ENCODE peak calls at places on chromosome 12, in four cellular contexts. V is NCI-H510A treated with DMSO at 0.1 percent for 48 hours, L is bronchial epithelial cell, F is glutamatergic neuron. D is an unnamed sample.

GRCh38 chr12:5217936-5218335 is 174.3 kb downstream of the KCNA5 start:
- DNase-seq in V (no peak), L (no peak), F (no peak), D (no peak)

GRCh38 chr12:77577756-77578155 is 252.9 kb upstream of the NAV3 start:
- DNase-seq in V (no peak), L (no peak), F (no peak), D (no peak)

GRCh38 chr12:77893918-77894317 is 63.2 kb downstream of the NAV3 start:
- DNase-seq in V (no peak), L (peak), F (no peak), D (no peak)

GRCh38 chr12:108598553-108599250 is 818 bp upstream of the TMEM119 start:
- DNase-seq in V (no peak), L (no peak), F (no peak), D (no peak)

GRCh38 chr12:10722905-10723866 is at the start of gene YBX3:
- DNase-seq in V (peak), L (peak), F (peak), D (no peak)

GRCh38 chr12:108907861-108908302 is 28.0 kb downstream of the DAO start:
- DNase-seq in V (no peak), L (peak), F (no peak), D (no peak)

GRCh38 chr12:28958553-28959195 is 190.4 kb upstream of the FAR2 start:
- DNase-seq in V (no peak), L (peak), F (no peak), D (no peak)

GRCh38 chr12:4771960-4772566 is 51.9 kb downstream of the GALNT8 start:
- DNase-seq in V (no peak), L (no peak), F (no peak), D (no peak)

GRCh38 chr12:54294152-54294913 is 6.5 kb downstream of the NFE2 start:
- DNase-seq in V (peak), L (no peak), F (peak), D (peak)

GRCh38 chr12:24760162-24760561 is 188.7 kb downstream of the BCAT1 start:
- DNase-seq in V (no peak), L (no peak), F (no peak), D (no peak)

GRCh38 chr12:110639336-110640178 is 25.6 kb downstream of the TCTN1 start:
- DNase-seq in V (no peak), L (peak), F (no peak), D (no peak)

GRCh38 chr12:117142094-117142493 is 42.9 kb upstream of the TESC start:
- DNase-seq in V (no peak), L (no peak), F (no peak), D (no peak)

GRCh38 chr12:109523071-109523470 is 45.6 kb downstream of the UBE3B start:
- DNase-seq in V (no peak), L (no peak), F (no peak), D (no peak)

GRCh38 chr12:53267309-53268008 is 640 bp upstream of the ESPL1 start:
- DNase-seq in V (no peak), L (no peak), F (no peak), D (no peak)

GRCh38 chr12:132007041-132007440 is 57.3 kb downstream of the EP400 start:
- DNase-seq in V (no peak), L (no peak), F (no peak), D (no peak)

GRCh38 chr12:3350432-3350831 is 140.6 kb upstream of the PRMT8 start:
- DNase-seq in V (peak), L (no peak), F (no peak), D (no peak)

GRCh38 chr12:124305776-124306685 is 11.1 kb downstream of the RFLNA start:
- DNase-seq in V (no peak), L (no peak), F (no peak), D (no peak)

GRCh38 chr12:130499474-130499873 is 161.8 kb downstream of the PIWIL1 start:
- DNase-seq in V (no peak), L (no peak), F (no peak), D (no peak)

GRCh38 chr12:131986847-131987398 is 37.2 kb downstream of the EP400 start:
- DNase-seq in V (no peak), L (no peak), F (no peak), D (no peak)

GRCh38 chr12:34210689-34211530 is 188.6 kb downstream of the ALG10 start:
- DNase-seq in V (no peak), L (no peak), F (no peak), D (no peak)

GRCh38 chr12:42468341-42468821 is 121.2 kb downstream of the PRICKLE1 start:
- DNase-seq in V (no peak), L (no peak), F (no peak), D (no peak)

GRCh38 chr12:22993639-22994038 is 368.7 kb downstream of the ETNK1 start:
- DNase-seq in V (no peak), L (peak), F (no peak), D (no peak)